ENCODE peak calls at places on chromosomes 11 and 22, in ten cellular contexts. R is body of pancreas; T is pancreas; E is NCI-H446; P is COLO829; L is stimulated activated effector memory CD8-positive, alpha-beta T cell treated with anti-CD3 and anti-CD28 coated beads, Interleukin-12 subunit alpha, Interleukin-12 subunit beta, amount 100 ng/mL, for 72 hours; G is activated CD4-positive, alpha-beta T cell treated with anti-CD3 and anti-CD28 coated beads for 48 hours; U is activated T-cell treated with anti-CD3 and anti-CD28 coated beads, Interleukin-2, amount 50 U/mL, for 72 hours; J is stimulated activated CD4-positive, alpha-beta T cell treated with anti-CD3 and anti-CD28 coated beads, TNF-alpha, amount 100 ng/mL, for 4 hours; I is vagina. K is an unnamed sample.

GRCh38 chr22:31652911-31653684 is 8.9 kb downstream of the PISD start:
- DNase-seq in R (no peak), T (no peak), E (no peak), P (no peak), L (no peak), G (no peak), U (no peak), J (no peak), I (no peak), K (no peak)

GRCh38 chr11:65425105-65425970 is 2.7 kb downstream of the NEAT1 start:
- DNase-seq in R (peak), T (no peak), E (no peak), P (no peak), L (peak), G (peak), U (peak), J (peak), I (no peak), K (peak)

GRCh38 chr22:44926491-44927415 is 83.1 kb downstream of the PHF21B start:
- DNase-seq in R (no peak), T (peak), E (no peak), P (no peak), L (no peak), G (no peak), U (no peak), J (no peak), I (no peak), K (no peak)

GRCh38 chr11:13102865-13103539 is 93.9 kb downstream of the RASSF10 start:
- DNase-seq in R (no peak), T (no peak), E (no peak), P (no peak), L (no peak), G (no peak), U (no peak), J (no peak), I (no peak), K (no peak)

GRCh38 chr11:131033151-131033651 is 116.9 kb upstream of the SNX19 start:
- DNase-seq in R (no peak), T (no peak), E (no peak), P (no peak), L (no peak), G (no peak), U (no peak), J (no peak), I (no peak), K (no peak)

GRCh38 chr22:45917146-45917545 is 59.8 kb downstream of the WNT7B start:
- DNase-seq in R (peak), T (peak), E (no peak), P (no peak), L (no peak), G (no peak), U (no peak), J (no peak), I (no peak), K (no peak)

GRCh38 chr11:46436113-46436512 is 44.5 kb upstream of the CHRM4 start:
- DNase-seq in R (no peak), T (no peak), E (no peak), P (no peak), L (no peak), G (no peak), U (no peak), J (no peak), I (no peak), K (no peak)

GRCh38 chr11:130001491-130002351 is 914 bp downstream of the PRDM10 start:
- DNase-seq in R (no peak), T (peak), E (no peak), P (no peak), L (no peak), G (peak), U (no peak), J (peak), I (no peak), K (no peak)

GRCh38 chr11:117794772-117795629 is 2.0 kb downstream of the DSCAML1 start:
- DNase-seq in R (no peak), T (no peak), E (no peak), P (no peak), L (no peak), G (no peak), U (no peak), J (no peak), I (no peak), K (no peak)

GRCh38 chr11:104663190-104664140 is 234.8 kb downstream of the CASP12 start:
- DNase-seq in R (no peak), T (no peak), E (no peak), P (peak), L (no peak), G (no peak), U (no peak), J (no peak), I (no peak), K (no peak)

GRCh38 chr11:63670738-63671321 is 346 bp downstream of the ATL3 start:
- DNase-seq in R (peak), T (peak), E (no peak), P (peak), L (peak), G (peak), U (peak), J (peak), I (no peak), K (peak)

K was measured in activated T-helper 9 cell treated with anti-CD3 and anti-CD28 coated beads, Interleukin-2, amount 50 U/mL, for 16 hours.